ENCODE peak calls at places on chromosomes 1 and 21, in four cellular contexts. Q is effector memory CD4-positive, alpha-beta T cell; T is ovary; A is fibroblast of lung. G is an unnamed sample.

GRCh38 chr1:31861346-31861745 is 45.5 kb upstream of the SPOCD1 start:
- DNase-seq in Q (no peak), T (no peak), A (no peak), G (no peak)

GRCh38 chr1:11062965-11063401 is 3.2 kb upstream of the SRM start:
- DNase-seq in Q (no peak), T (no peak), A (peak; percentile 92), G (no peak)

GRCh38 chr1:38287036-38287435 is 240.4 kb upstream of the POU3F1 start:
- DNase-seq in Q (no peak), T (no peak), A (no peak), G (no peak)

GRCh38 chr1:73998348-73998959 is 199.5 kb downstream of the LRRIQ3 start:
- DNase-seq in Q (no peak), T (no peak), A (peak; percentile 37), G (no peak)

GRCh38 chr1:97647776-97648175 is 273.1 kb downstream of the DPYD start:
- DNase-seq in Q (no peak), T (no peak), A (peak; percentile 85), G (no peak)

GRCh38 chr1:205630241-205630640 is 1.6 kb downstream of the ELK4 start:
- DNase-seq in Q (no peak), T (no peak), A (peak; percentile 40), G (no peak)

GRCh38 chr1:94543893-94544635 is 2.5 kb upstream of the F3 start:
- DNase-seq in Q (no peak), T (no peak), A (peak; percentile 85), G (no peak)

GRCh38 chr1:175757381-175758015 is 14.1 kb upstream of the TNR start:
- DNase-seq in Q (no peak), T (no peak), A (no peak), G (peak; percentile 93)

GRCh38 chr1:66809736-66810326 is 8.8 kb upstream of the INSL5 start:
- DNase-seq in Q (no peak), T (no peak), A (peak; percentile 49), G (no peak)

GRCh38 chr1:154729031-154729442 is 121.1 kb upstream of the ADAR start:
- DNase-seq in Q (no peak), T (no peak), A (peak; percentile 68), G (no peak)

GRCh38 chr1:152447484-152447883 is 33.4 kb upstream of the CRNN start:
- DNase-seq in Q (no peak), T (no peak), A (no peak), G (no peak)

GRCh38 chr1:224498574-224499170 is 64.1 kb upstream of the WDR26 start:
- DNase-seq in Q (no peak), T (peak; percentile 45), A (peak; percentile 93), G (peak; percentile 93)

GRCh38 chr1:23167353-23168078 is 1.1 kb downstream of the LUZP1 start:
- DNase-seq in Q (peak; percentile 19), T (peak; percentile 68), A (peak; percentile 71), G (peak; percentile 84)

GRCh38 chr21:38880578-38880966 is 74.8 kb downstream of the ETS2 start:
- DNase-seq in Q (no peak), T (no peak), A (no peak), G (no peak)

GRCh38 chr21:38883142-38883541 is 77.4 kb downstream of the ETS2 start:
- DNase-seq in Q (no peak), T (no peak), A (no peak), G (no peak)

GRCh38 chr21:38878394-38879179 is 72.9 kb downstream of the ETS2 start:
- DNase-seq in Q (no peak), T (no peak), A (no peak), G (no peak)

GRCh38 chr21:38879912-38880577 is 74.3 kb downstream of the ETS2 start:
- DNase-seq in Q (no peak), T (no peak), A (no peak), G (no peak)

GRCh38 chr21:38881041-38881570 is 75.4 kb downstream of the ETS2 start:
- DNase-seq in Q (no peak), T (no peak), A (no peak), G (no peak)
- H3K9me3 ChIP-seq in Q (no peaks in the 10 kb centered on the region), T (no peaks in the 10 kb centered on the region), A (no peaks in the 10 kb centered on the region), G (peaks cover 31% of the 10 kb centered on the region)

GRCh38 chr1:167695150-167695549 is 26.6 kb upstream of the MPZL1 start:
- DNase-seq in Q (no peak), T (no peak), A (no peak), G (no peak)

GRCh38 chr1:167695756-167696561 is 25.8 kb upstream of the MPZL1 start:
- DNase-seq in Q (no peak), T (no peak), A (no peak), G (no peak)

GRCh38 chr1:167694691-167695090 is 27.1 kb upstream of the MPZL1 start:
- DNase-seq in Q (no peak), T (no peak), A (no peak), G (no peak)

GRCh38 chr1:167698313-167698712 is 23.5 kb upstream of the MPZL1 start:
- DNase-seq in Q (no peak), T (no peak), A (no peak), G (no peak)

GRCh38 chr1:167697667-167698141 is 24.1 kb upstream of the MPZL1 start:
- DNase-seq in Q (no peak), T (no peak), A (no peak), G (no peak)
- H3K27ac ChIP-seq in Q (no peak overlapping the region), T (no peak overlapping the region), A (no peak overlapping the region), G (no peak overlapping the region)

DNA sequence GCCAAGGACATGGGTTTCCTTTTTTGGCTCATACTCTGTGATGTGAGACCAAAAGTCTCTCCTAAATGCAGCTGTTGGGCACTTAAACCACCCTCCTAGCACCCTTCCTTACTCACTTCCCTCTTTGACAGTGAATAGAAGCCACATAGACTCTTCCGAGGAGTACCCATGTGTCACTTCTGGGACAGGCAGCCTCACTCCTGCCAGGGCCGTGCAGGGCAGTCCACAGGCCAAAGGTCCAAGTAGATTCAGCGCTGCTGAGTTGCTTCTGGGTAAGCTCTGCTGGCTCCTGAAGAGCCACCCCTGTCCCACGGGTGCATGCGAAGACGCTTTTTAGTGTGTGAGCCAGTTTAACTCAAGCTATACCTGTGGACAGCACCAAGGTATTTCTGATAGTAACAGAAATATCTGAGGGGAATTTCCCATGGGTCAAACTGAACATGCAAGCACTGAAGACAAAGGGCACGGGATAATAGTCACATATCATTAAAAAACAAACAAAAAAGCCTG is 36.8 kb upstream of the BMP8B start:
- DNase-seq in Q (no peak), T (no peak), A (no peak), G (no peak)
- H3K4me3 ChIP-seq in Q (no peak overlapping the region), T (no peak overlapping the region), A (no peak overlapping the region), G (no peak overlapping the region)

GRCh38 chr1:46757956-46758304 is 39.0 kb upstream of the EFCAB14 start:
- DNase-seq in Q (no peak), T (no peak), A (peak; percentile 11), G (no peak)
- H3K9me3 ChIP-seq in Q (no peaks in the 10 kb centered on the region), T (no peaks in the 10 kb centered on the region), A (no peaks in the 10 kb centered on the region), G (peaks cover 7% of the 10 kb centered on the region)

DNA sequence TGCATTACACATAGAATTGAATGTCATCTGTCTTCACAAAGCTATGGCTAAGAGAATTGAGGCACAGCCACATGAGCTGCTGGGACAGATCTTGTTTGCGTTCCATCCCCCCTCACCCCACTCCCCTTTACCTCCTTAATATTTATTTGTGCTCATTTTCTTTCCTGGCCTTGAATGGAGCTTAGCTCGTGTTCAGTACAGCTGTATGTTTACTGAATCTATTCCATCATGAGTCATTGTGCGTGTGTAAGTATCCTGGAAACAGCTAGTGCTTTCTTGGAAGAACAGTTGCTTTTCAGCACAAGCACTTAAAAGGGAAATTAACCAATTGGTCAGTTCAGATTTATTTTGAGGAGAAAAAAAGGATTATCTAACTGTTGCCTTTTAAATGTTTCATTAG is 14.7 kb downstream of the PROX1 start:
- DNase-seq in Q (no peak), T (no peak), A (peak; percentile 73), G (no peak)
- H3K27ac ChIP-seq in Q (no peak overlapping the region), T (peak overlapping the region; percentile 61), A (no peak overlapping the region), G (no peak overlapping the region)

GRCh38 chr1:108561145-108561458 is 1.2 kb downstream of the EEIG2 start:
- DNase-seq in Q (no peak), T (no peak), A (no peak), G (no peak)

GRCh38 chr1:108561731-108562326 is 1.9 kb downstream of the EEIG2 start:
- DNase-seq in Q (peak; percentile 69), T (peak; percentile 37), A (no peak), G (peak; percentile 94)

GRCh38 chr1:108560430-108561144 is 687 bp downstream of the EEIG2 start:
- DNase-seq in Q (peak; percentile 41), T (peak; percentile 53), A (peak; percentile 66), G (peak; percentile 85)

GRCh38 chr1:108559215-108560142 is at the start of gene EEIG2:
- DNase-seq in Q (peak; percentile 88), T (peak; percentile 91), A (peak; percentile 84), G (peak; percentile 96)

GRCh38 chr1:108560143-108560429 is 186 bp downstream of the EEIG2 start:
- DNase-seq in Q (no peak), T (no peak), A (no peak), G (no peak)
- H3K4me3 ChIP-seq in Q (peak overlapping the region; percentile 65), T (peak overlapping the region; percentile 57), A (peak overlapping the region; percentile 73), G (peak overlapping the region; percentile 88)

DNA sequence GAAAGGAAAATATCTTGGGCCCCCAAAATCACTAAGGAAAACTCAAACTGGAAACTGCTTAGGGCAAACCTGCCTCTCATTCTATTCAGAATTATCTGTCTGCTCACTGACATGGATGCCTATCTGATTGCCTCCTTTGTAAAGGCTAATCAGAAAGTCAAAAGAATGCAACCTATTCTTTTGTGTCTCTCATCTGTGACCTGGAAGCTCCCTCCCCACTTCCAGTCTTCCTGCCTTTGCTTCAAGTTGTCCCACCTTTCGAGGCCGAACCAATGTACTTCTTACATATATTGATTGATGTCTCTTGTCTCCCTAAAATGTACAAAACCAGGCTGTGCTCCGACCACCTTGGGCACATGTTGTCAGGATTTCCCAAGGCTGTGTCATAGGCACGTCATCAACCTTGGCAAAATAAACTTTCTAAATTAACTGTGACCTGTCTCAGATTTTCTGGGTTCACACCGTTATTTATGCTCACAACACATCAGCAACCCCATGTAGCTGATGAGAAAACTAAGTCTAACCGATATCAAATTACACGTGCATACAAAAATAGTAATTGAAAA is 302.3 kb upstream of the NRIP1 start:
- DNase-seq in Q (no peak), T (no peak), A (no peak), G (peak; percentile 63)
- H3K9me3 ChIP-seq in Q (no peaks in the 10 kb centered on the region), T (no peaks in the 10 kb centered on the region), A (no peaks in the 10 kb centered on the region), G (peaks cover 33% of the 10 kb centered on the region)

DNA sequence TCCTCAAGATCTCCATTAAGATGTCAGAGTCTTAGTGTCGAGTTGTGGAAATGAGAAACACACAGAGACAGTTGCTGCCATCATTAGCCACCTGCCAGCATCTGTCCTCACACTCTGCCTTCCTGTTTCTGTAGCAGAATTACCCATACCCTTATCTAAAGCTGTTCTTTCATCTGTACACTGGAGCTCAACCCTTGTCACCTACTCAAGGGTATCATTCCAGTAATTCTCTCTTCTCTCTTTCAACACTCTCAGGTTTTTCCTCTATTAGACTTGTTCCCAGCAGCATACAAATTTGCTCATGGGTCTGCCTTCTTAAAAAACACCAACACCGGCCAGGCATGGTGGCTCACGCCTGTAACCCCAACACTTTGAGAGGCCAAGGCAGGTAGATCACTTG is 27.4 kb upstream of the RNF2 start:
- DNase-seq in Q (no peak), T (no peak), A (no peak), G (no peak)
- H3K27ac ChIP-seq in Q (no peak overlapping the region), T (no peak overlapping the region), A (no peak overlapping the region), G (no peak overlapping the region)

G was measured in endodermal cell.